ENCODE peak calls at places on chromosome 9, in ten cellular contexts. One of them, this sample, is unnamed. For H3K27me3, the result is how much of the 10 kb centered on the place peaks cover.

GRCh38 chr9:131875828-131876485 is 136.1 kb upstream of the RAPGEF1 start:
- DNase-seq in IMR-90: peak
- DNase-seq in sigmoid colon: no peak
- DNase-seq in fibroblast of lung: peak
- DNase-seq in heart right ventricle: no peak
- DNase-seq in tibial artery: no peak
- DNase-seq in cardiac muscle cell: no peak
- DNase-seq in Peyer's patch: no peak
- DNase-seq in astrocyte: peak
- DNase-seq in heart left ventricle: no peak
- DNase-seq in this sample: no peak

GRCh38 chr9:123268240-123268949 is at the start of gene STRBP:
- DNase-seq in tibial artery: peak
- DNase-seq in heart left ventricle: peak
- DNase-seq in IMR-90: peak
- DNase-seq in Peyer's patch: peak
- DNase-seq in cardiac muscle cell: peak
- DNase-seq in heart right ventricle: peak
- DNase-seq in astrocyte: peak
- DNase-seq in sigmoid colon: peak
- DNase-seq in fibroblast of lung: peak
- DNase-seq in this sample: peak

GRCh38 chr9:124285903-124286291 is 28.1 kb downstream of the NEK6 start:
- DNase-seq in Peyer's patch: no peak
- DNase-seq in cardiac muscle cell: peak
- DNase-seq in tibial artery: peak
- DNase-seq in IMR-90: peak
- DNase-seq in heart right ventricle: no peak
- DNase-seq in astrocyte: peak
- DNase-seq in fibroblast of lung: peak
- DNase-seq in heart left ventricle: peak
- DNase-seq in sigmoid colon: peak
- DNase-seq in this sample: peak

GRCh38 chr9:123998970-123999621 is 12.5 kb upstream of the LHX2 start:
- DNase-seq in cardiac muscle cell: no peak
- DNase-seq in heart right ventricle: peak
- DNase-seq in Peyer's patch: no peak
- DNase-seq in IMR-90: no peak
- DNase-seq in sigmoid colon: no peak
- DNase-seq in fibroblast of lung: no peak
- DNase-seq in astrocyte: no peak
- DNase-seq in tibial artery: no peak
- DNase-seq in heart left ventricle: no peak
- DNase-seq in this sample: no peak

GRCh38 chr9:116895956-116896355 is 208.9 kb downstream of the TRIM32 start:
- DNase-seq in tibial artery: no peak
- DNase-seq in heart left ventricle: no peak
- DNase-seq in IMR-90: no peak
- DNase-seq in heart right ventricle: no peak
- DNase-seq in astrocyte: no peak
- DNase-seq in cardiac muscle cell: no peak
- DNase-seq in fibroblast of lung: no peak
- DNase-seq in Peyer's patch: no peak
- DNase-seq in sigmoid colon: no peak
- DNase-seq in this sample: no peak

GRCh38 chr9:114769664-114770063 is 36.2 kb downstream of the TNFSF15 start:
- DNase-seq in IMR-90: peak
- DNase-seq in Peyer's patch: no peak
- DNase-seq in heart right ventricle: no peak
- DNase-seq in astrocyte: peak
- DNase-seq in heart left ventricle: no peak
- DNase-seq in cardiac muscle cell: no peak
- DNase-seq in fibroblast of lung: peak
- DNase-seq in tibial artery: no peak
- DNase-seq in sigmoid colon: no peak
- DNase-seq in this sample: no peak

GRCh38 chr9:95516736-95517558 is at the start of gene PTCH1:
- DNase-seq in astrocyte: peak
- DNase-seq in heart left ventricle: peak
- DNase-seq in cardiac muscle cell: peak
- DNase-seq in sigmoid colon: peak
- DNase-seq in IMR-90: peak
- DNase-seq in fibroblast of lung: peak
- DNase-seq in tibial artery: no peak
- DNase-seq in heart right ventricle: peak
- DNase-seq in Peyer's patch: peak
- DNase-seq in this sample: no peak

GRCh38 chr9:36986548-36987408 is 47.3 kb downstream of the PAX5 start:
- DNase-seq in astrocyte: no peak
- DNase-seq in Peyer's patch: no peak
- DNase-seq in heart right ventricle: no peak
- DNase-seq in heart left ventricle: no peak
- DNase-seq in tibial artery: no peak
- DNase-seq in fibroblast of lung: no peak
- DNase-seq in sigmoid colon: no peak
- DNase-seq in cardiac muscle cell: no peak
- DNase-seq in IMR-90: no peak
- DNase-seq in this sample: no peak

GRCh38 chr9:121700831-121701419 is 49.5 kb downstream of the DAB2IP start:
- DNase-seq in Peyer's patch: no peak
- DNase-seq in heart left ventricle: peak
- DNase-seq in tibial artery: no peak
- DNase-seq in sigmoid colon: no peak
- DNase-seq in IMR-90: no peak
- DNase-seq in fibroblast of lung: no peak
- DNase-seq in cardiac muscle cell: no peak
- DNase-seq in heart right ventricle: peak
- DNase-seq in astrocyte: no peak
- DNase-seq in this sample: no peak

GRCh38 chr9:121699271-121700164 is 48.1 kb downstream of the DAB2IP start:
- DNase-seq in IMR-90: peak
- DNase-seq in Peyer's patch: peak
- DNase-seq in sigmoid colon: peak
- DNase-seq in tibial artery: peak
- DNase-seq in astrocyte: peak
- DNase-seq in heart left ventricle: peak
- DNase-seq in heart right ventricle: peak
- DNase-seq in fibroblast of lung: peak
- DNase-seq in cardiac muscle cell: peak
- DNase-seq in this sample: no peak

GRCh38 chr9:121701736-121702261 is 50.4 kb downstream of the DAB2IP start:
- DNase-seq in sigmoid colon: no peak
- DNase-seq in fibroblast of lung: no peak
- DNase-seq in IMR-90: no peak
- DNase-seq in Peyer's patch: no peak
- DNase-seq in astrocyte: no peak
- DNase-seq in heart left ventricle: no peak
- DNase-seq in heart right ventricle: no peak
- DNase-seq in cardiac muscle cell: no peak
- DNase-seq in tibial artery: no peak
- DNase-seq in this sample: no peak

GRCh38 chr9:121698627-121699270 is 47.3 kb downstream of the DAB2IP start:
- DNase-seq in heart left ventricle: no peak
- DNase-seq in IMR-90: no peak
- DNase-seq in cardiac muscle cell: peak
- DNase-seq in sigmoid colon: no peak
- DNase-seq in Peyer's patch: no peak
- DNase-seq in fibroblast of lung: peak
- DNase-seq in astrocyte: no peak
- DNase-seq in heart right ventricle: peak
- DNase-seq in tibial artery: no peak
- DNase-seq in this sample: no peak

GRCh38 chr9:121700165-121700830 is 48.9 kb downstream of the DAB2IP start:
- DNase-seq in heart left ventricle: peak
- DNase-seq in astrocyte: no peak
- DNase-seq in fibroblast of lung: peak
- DNase-seq in tibial artery: peak
- DNase-seq in sigmoid colon: peak
- DNase-seq in heart right ventricle: peak
- DNase-seq in Peyer's patch: peak
- DNase-seq in cardiac muscle cell: peak
- DNase-seq in IMR-90: peak
- DNase-seq in this sample: no peak
- TF ChIP-seq CTCF in heart left ventricle: peak
- TF ChIP-seq CTCF in astrocyte: peak
- TF ChIP-seq CTCF in fibroblast of lung: peak
- TF ChIP-seq CTCF in tibial artery: peak
- TF ChIP-seq CTCF in sigmoid colon: peak
- TF ChIP-seq CTCF in heart right ventricle: peak
- TF ChIP-seq CTCF in Peyer's patch: peak
- TF ChIP-seq CTCF in cardiac muscle cell: peak
- TF ChIP-seq CTCF in IMR-90: peak
- TF ChIP-seq CTCF in this sample: peak

GRCh38 chr9:135403733-135404450 is 75.7 kb upstream of the PPP1R26 start:
- DNase-seq in tibial artery: no peak
- DNase-seq in heart left ventricle: no peak
- DNase-seq in IMR-90: no peak
- DNase-seq in cardiac muscle cell: peak
- DNase-seq in Peyer's patch: peak
- DNase-seq in sigmoid colon: no peak
- DNase-seq in heart right ventricle: no peak
- DNase-seq in fibroblast of lung: no peak
- DNase-seq in astrocyte: no peak
- DNase-seq in this sample: no peak

GRCh38 chr9:135402048-135402738 is 77.4 kb upstream of the PPP1R26 start:
- DNase-seq in heart right ventricle: no peak
- DNase-seq in IMR-90: no peak
- DNase-seq in sigmoid colon: no peak
- DNase-seq in cardiac muscle cell: no peak
- DNase-seq in heart left ventricle: no peak
- DNase-seq in tibial artery: no peak
- DNase-seq in Peyer's patch: peak
- DNase-seq in fibroblast of lung: no peak
- DNase-seq in astrocyte: no peak
- DNase-seq in this sample: no peak

GRCh38 chr9:135401218-135401617 is 78.4 kb upstream of the PPP1R26 start:
- DNase-seq in cardiac muscle cell: no peak
- DNase-seq in sigmoid colon: no peak
- DNase-seq in Peyer's patch: no peak
- DNase-seq in heart right ventricle: no peak
- DNase-seq in heart left ventricle: no peak
- DNase-seq in fibroblast of lung: no peak
- DNase-seq in IMR-90: no peak
- DNase-seq in tibial artery: no peak
- DNase-seq in astrocyte: no peak
- DNase-seq in this sample: no peak

GRCh38 chr9:135402739-135403695 is 76.6 kb upstream of the PPP1R26 start:
- DNase-seq in heart right ventricle: no peak
- DNase-seq in heart left ventricle: no peak
- DNase-seq in sigmoid colon: no peak
- DNase-seq in astrocyte: no peak
- DNase-seq in IMR-90: no peak
- DNase-seq in cardiac muscle cell: no peak
- DNase-seq in tibial artery: no peak
- DNase-seq in Peyer's patch: peak
- DNase-seq in fibroblast of lung: no peak
- DNase-seq in this sample: no peak

DNA sequence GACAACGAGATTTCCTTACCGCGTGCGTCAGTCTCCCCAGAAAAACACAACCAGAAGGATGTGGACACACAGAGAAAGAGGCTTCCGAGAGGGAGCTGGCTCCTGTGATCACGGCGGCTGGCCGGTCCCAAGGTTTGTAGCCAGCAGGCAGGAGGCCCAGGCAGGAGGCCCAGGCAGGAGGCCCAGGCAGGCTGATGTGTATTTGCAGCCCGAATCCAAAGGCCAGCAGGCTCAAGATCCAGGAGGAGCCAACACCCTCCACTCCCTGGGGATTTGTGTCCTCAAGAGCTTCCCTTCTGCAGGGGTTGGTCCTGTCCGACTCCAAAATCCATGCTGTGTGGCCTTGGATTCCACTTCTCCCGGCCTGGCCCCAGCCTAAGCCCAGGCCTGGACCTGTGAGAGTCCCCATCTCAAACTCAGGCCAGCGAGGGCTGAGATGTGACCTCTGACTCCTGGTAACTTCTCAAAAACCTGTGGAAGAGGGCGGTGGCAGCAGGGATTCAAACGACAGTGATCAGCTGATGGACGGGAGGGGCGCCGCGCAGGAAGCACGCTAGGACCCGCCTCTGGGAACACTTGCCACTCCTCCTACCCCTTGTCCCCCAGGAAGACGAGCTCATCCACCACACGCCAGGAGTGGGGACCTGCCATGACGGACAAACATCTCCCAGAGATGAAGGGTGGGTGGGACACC is 75.0 kb upstream of the PPP1R26 start:
- DNase-seq in tibial artery: no peak
- DNase-seq in cardiac muscle cell: no peak
- DNase-seq in fibroblast of lung: no peak
- DNase-seq in heart right ventricle: no peak
- DNase-seq in IMR-90: no peak
- DNase-seq in astrocyte: no peak
- DNase-seq in Peyer's patch: peak
- DNase-seq in sigmoid colon: no peak
- DNase-seq in heart left ventricle: no peak
- DNase-seq in this sample: no peak
- H3K27me3 ChIP-seq in tibial artery: under half
- H3K27me3 ChIP-seq in cardiac muscle cell: under half
- H3K27me3 ChIP-seq in fibroblast of lung: under half
- H3K27me3 ChIP-seq in heart right ventricle: half or more
- H3K27me3 ChIP-seq in IMR-90: under half
- H3K27me3 ChIP-seq in astrocyte: under half
- H3K27me3 ChIP-seq in Peyer's patch: under half
- H3K27me3 ChIP-seq in sigmoid colon: under half
- H3K27me3 ChIP-seq in heart left ventricle: under half
- H3K27me3 ChIP-seq in this sample: under half

GRCh38 chr9:72599874-72600534 is 78.6 kb downstream of the TMC1 start:
- DNase-seq in Peyer's patch: no peak
- DNase-seq in IMR-90: no peak
- DNase-seq in sigmoid colon: no peak
- DNase-seq in heart left ventricle: no peak
- DNase-seq in fibroblast of lung: no peak
- DNase-seq in astrocyte: no peak
- DNase-seq in heart right ventricle: no peak
- DNase-seq in cardiac muscle cell: no peak
- DNase-seq in tibial artery: no peak
- DNase-seq in this sample: no peak

GRCh38 chr9:72597606-72598005 is 76.2 kb downstream of the TMC1 start:
- DNase-seq in heart left ventricle: no peak
- DNase-seq in IMR-90: no peak
- DNase-seq in astrocyte: no peak
- DNase-seq in cardiac muscle cell: no peak
- DNase-seq in heart right ventricle: no peak
- DNase-seq in Peyer's patch: no peak
- DNase-seq in sigmoid colon: no peak
- DNase-seq in fibroblast of lung: no peak
- DNase-seq in tibial artery: no peak
- DNase-seq in this sample: no peak

GRCh38 chr9:72598639-72599038 is 77.2 kb downstream of the TMC1 start:
- DNase-seq in heart right ventricle: no peak
- DNase-seq in astrocyte: no peak
- DNase-seq in heart left ventricle: no peak
- DNase-seq in Peyer's patch: no peak
- DNase-seq in cardiac muscle cell: no peak
- DNase-seq in IMR-90: no peak
- DNase-seq in tibial artery: no peak
- DNase-seq in sigmoid colon: no peak
- DNase-seq in fibroblast of lung: no peak
- DNase-seq in this sample: no peak

GRCh38 chr9:72596451-72597180 is 75.2 kb downstream of the TMC1 start:
- DNase-seq in Peyer's patch: no peak
- DNase-seq in heart right ventricle: no peak
- DNase-seq in sigmoid colon: no peak
- DNase-seq in cardiac muscle cell: no peak
- DNase-seq in tibial artery: no peak
- DNase-seq in heart left ventricle: no peak
- DNase-seq in astrocyte: peak
- DNase-seq in IMR-90: no peak
- DNase-seq in fibroblast of lung: peak
- DNase-seq in this sample: no peak

DNA sequence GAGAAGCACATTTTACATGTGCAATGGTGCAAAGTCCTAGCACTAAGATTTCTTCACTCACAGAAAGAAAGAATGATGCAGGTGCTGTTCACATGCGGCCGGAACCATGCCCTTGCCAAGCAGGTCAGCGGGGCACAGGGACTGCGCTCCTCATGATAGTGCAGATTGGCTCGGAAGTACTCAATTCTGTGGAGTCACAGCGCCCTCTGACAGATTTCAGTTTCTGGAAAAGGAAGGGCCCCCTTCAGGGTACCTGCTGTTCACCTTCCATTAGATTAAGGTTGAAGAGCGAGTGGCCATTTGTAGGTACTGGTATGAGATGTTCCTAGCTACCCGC is 75.7 kb downstream of the TMC1 start:
- DNase-seq in Peyer's patch: no peak
- DNase-seq in fibroblast of lung: no peak
- DNase-seq in tibial artery: no peak
- DNase-seq in IMR-90: no peak
- DNase-seq in sigmoid colon: no peak
- DNase-seq in heart left ventricle: no peak
- DNase-seq in heart right ventricle: no peak
- DNase-seq in cardiac muscle cell: no peak
- DNase-seq in astrocyte: no peak
- DNase-seq in this sample: no peak
- TF ChIP-seq CTCF in Peyer's patch: no peak
- TF ChIP-seq CTCF in fibroblast of lung: no peak
- TF ChIP-seq CTCF in tibial artery: no peak
- TF ChIP-seq CTCF in IMR-90: no peak
- TF ChIP-seq CTCF in sigmoid colon: no peak
- TF ChIP-seq CTCF in heart left ventricle: no peak
- TF ChIP-seq CTCF in heart right ventricle: no peak
- TF ChIP-seq CTCF in cardiac muscle cell: no peak
- TF ChIP-seq CTCF in astrocyte: no peak
- TF ChIP-seq CTCF in this sample: no peak

DNA sequence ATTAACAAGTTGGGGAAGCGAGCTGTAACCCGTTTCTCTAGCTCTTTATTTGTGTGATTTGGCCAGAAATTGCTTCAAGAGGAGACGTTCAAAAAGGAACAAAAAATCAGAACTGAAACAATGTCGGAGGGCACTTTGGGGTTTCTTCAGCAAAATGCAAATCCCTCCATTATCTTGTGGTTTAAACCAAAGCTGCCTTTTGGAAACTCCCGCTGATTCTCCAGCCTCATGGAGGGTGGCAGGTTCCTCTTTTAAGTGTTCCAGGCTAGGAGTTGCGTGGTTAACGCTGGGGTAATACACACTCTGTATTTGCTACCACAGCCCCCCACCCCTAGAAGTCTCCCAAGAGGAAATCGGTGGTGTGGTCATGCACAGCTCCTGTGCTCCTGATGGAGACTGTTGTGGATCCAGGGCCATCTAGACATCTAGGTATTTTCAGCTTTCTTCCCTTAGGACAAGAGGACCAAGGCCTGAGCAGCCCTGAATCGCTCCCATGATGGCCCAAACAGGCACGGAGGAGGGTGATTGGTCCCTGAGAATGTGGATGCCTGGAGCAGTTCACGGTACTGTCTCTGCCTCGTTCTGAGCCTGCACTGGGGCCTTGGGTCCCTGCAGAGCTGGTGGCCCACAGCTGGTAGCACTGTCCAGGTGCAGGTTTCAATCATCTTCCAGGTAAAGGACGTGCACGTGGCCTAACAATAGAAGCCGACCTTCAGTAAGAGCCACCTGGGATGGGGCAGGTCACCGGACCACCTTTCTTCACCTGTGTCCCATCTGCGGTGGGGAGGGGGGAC is 19.2 kb upstream of the FCN1 start:
- DNase-seq in cardiac muscle cell: no peak
- DNase-seq in sigmoid colon: no peak
- DNase-seq in IMR-90: no peak
- DNase-seq in Peyer's patch: no peak
- DNase-seq in fibroblast of lung: no peak
- DNase-seq in astrocyte: no peak
- DNase-seq in heart left ventricle: no peak
- DNase-seq in heart right ventricle: no peak
- DNase-seq in tibial artery: no peak
- DNase-seq in this sample: no peak
- H3K27me3 ChIP-seq in cardiac muscle cell: under half
- H3K27me3 ChIP-seq in sigmoid colon: under half
- H3K27me3 ChIP-seq in IMR-90: half or more
- H3K27me3 ChIP-seq in Peyer's patch: under half
- H3K27me3 ChIP-seq in fibroblast of lung: under half
- H3K27me3 ChIP-seq in astrocyte: under half
- H3K27me3 ChIP-seq in heart left ventricle: under half
- H3K27me3 ChIP-seq in heart right ventricle: under half
- H3K27me3 ChIP-seq in tibial artery: under half
- H3K27me3 ChIP-seq in this sample: under half

This sample was measured in AG04450.